ENCODE peak calls at places on chromosomes 13 and 19, in eight cellular contexts. Y is HFFc6, B is A673, D is NB4, Q is dorsolateral prefrontal cortex, A is tibial nerve, T is BJ, E is fibroblast of mammary gland. X is an unnamed sample.

GRCh38 chr19:6754653-6755463 is 12.4 kb downstream of the SH2D3A start:
- DNase-seq in B (no peak), Q (no peak), E (no peak), Y (no peak), T (no peak), D (no peak), A (no peak), X (no peak)

GRCh38 chr19:33690461-33691427 is 69.0 kb downstream of the CHST8 start:
- DNase-seq in E (no peak), D (no peak), A (no peak), Y (no peak), T (no peak), B (no peak), Q (no peak), X (no peak)

GRCh38 chr19:7257148-7258041 is 36.8 kb downstream of the INSR start:
- DNase-seq in Y (peak), Q (no peak), T (no peak), E (peak), A (no peak), B (peak), D (no peak), X (peak)

GRCh38 chr13:96214804-96215445 is 125.0 kb downstream of the HS6ST3 start:
- DNase-seq in E (no peak), B (no peak), A (no peak), T (no peak), D (peak), Q (no peak), Y (no peak), X (no peak)

GRCh38 chr13:77548095-77548494 is 12.6 kb downstream of the SCEL start:
- DNase-seq in Q (no peak), B (no peak), E (no peak), A (no peak), D (no peak), Y (no peak), T (no peak), X (no peak)

GRCh38 chr19:5693195-5694166 is 3.4 kb downstream of the RPL36 start:
- DNase-seq in T (no peak), A (no peak), E (no peak), Y (no peak), B (no peak), D (peak), Q (no peak), X (no peak)

GRCh38 chr13:88162076-88162702 is 491.0 kb downstream of the SLITRK5 start:
- DNase-seq in D (no peak), E (no peak), B (peak), A (no peak), Y (no peak), Q (no peak), T (no peak), X (no peak)

GRCh38 chr13:95749545-95749944 is 72.6 kb downstream of the DNAJC3 start:
- DNase-seq in E (no peak), B (no peak), A (no peak), Q (no peak), T (no peak), D (no peak), Y (no peak), X (no peak)

GRCh38 chr13:70585109-70585508 is 476.9 kb upstream of the KLHL1 start:
- DNase-seq in D (no peak), E (no peak), T (no peak), B (no peak), Y (no peak), Q (no peak), A (no peak), X (no peak)

GRCh38 chr13:30132623-30133553 is 174.5 kb downstream of the KATNAL1 start:
- DNase-seq in A (peak), B (peak), Q (peak), Y (peak), D (peak), T (no peak), E (peak), X (peak)

GRCh38 chr19:45947926-45948325 is 25.7 kb downstream of the NOVA2 start:
- DNase-seq in Q (no peak), A (no peak), D (no peak), Y (peak), E (peak), B (no peak), T (no peak), X (no peak)

GRCh38 chr19:47848871-47849473 is 10.1 kb upstream of the TPRX2 start:
- DNase-seq in T (no peak), Y (no peak), E (peak), A (no peak), Q (no peak), B (peak), D (peak), X (no peak)

GRCh38 chr13:113152894-113153809 is 5.3 kb upstream of the PROZ start:
- DNase-seq in E (peak), Y (no peak), T (no peak), D (peak), B (no peak), A (peak), Q (peak), X (peak)

GRCh38 chr19:30871979-30872378 is 477.3 kb downstream of the TSHZ3 start:
- DNase-seq in Q (no peak), D (no peak), E (no peak), T (no peak), A (no peak), Y (no peak), B (no peak), X (no peak)

GRCh38 chr19:33496016-33496415 is 25.6 kb downstream of the PEPD start:
- DNase-seq in Y (no peak), T (no peak), A (no peak), Q (peak), D (no peak), B (no peak), E (no peak), X (no peak)

GRCh38 chr13:30332516-30333165 is 25.3 kb upstream of the KATNAL1 start:
- DNase-seq in B (no peak), Q (no peak), T (no peak), Y (no peak), A (no peak), E (no peak), D (no peak), X (no peak)

GRCh38 chr19:14159059-14159458 is 22.7 kb upstream of the ASF1B start:
- DNase-seq in T (no peak), D (no peak), Q (no peak), A (no peak), E (no peak), B (no peak), Y (no peak), X (no peak)

GRCh38 chr13:74529968-74530367 is 395.8 kb upstream of the KLF12 start:
- DNase-seq in Y (no peak), T (no peak), D (no peak), E (no peak), Q (no peak), B (no peak), A (no peak), X (no peak)

GRCh38 chr19:2305424-2305823 is 2.5 kb downstream of the LINGO3 start:
- DNase-seq in D (no peak), Q (no peak), E (no peak), Y (no peak), A (no peak), T (no peak), B (no peak), X (no peak)

GRCh38 chr19:29622191-29623070 is 16.3 kb downstream of the POP4 start:
- DNase-seq in Q (no peak), A (no peak), Y (no peak), T (no peak), B (no peak), E (no peak), D (no peak), X (no peak)

GRCh38 chr19:16041571-16042386 is 34.5 kb upstream of the TPM4 start:
- DNase-seq in E (peak), T (no peak), A (peak), Q (peak), D (peak), Y (peak), B (peak), X (peak)

GRCh38 chr13:37486171-37486661 is 112.4 kb downstream of the POSTN start:
- DNase-seq in D (no peak), T (no peak), Q (no peak), B (no peak), Y (no peak), A (no peak), E (peak), X (no peak)

GRCh38 chr13:73220966-73221720 is 162.3 kb downstream of the KLF5 start:
- DNase-seq in Q (no peak), D (peak), A (no peak), E (no peak), Y (peak), B (no peak), T (no peak), X (no peak)

GRCh38 chr19:3387645-3388589 is 21.5 kb downstream of the NFIC start:
- DNase-seq in Q (peak), A (peak), B (peak), D (no peak), T (no peak), E (peak), Y (no peak), X (no peak)

GRCh38 chr19:43552616-43553015 is 19.6 kb downstream of the ZNF575 start:
- DNase-seq in D (no peak), Q (no peak), T (no peak), B (no peak), E (no peak), Y (no peak), A (no peak), X (no peak)

DNA sequence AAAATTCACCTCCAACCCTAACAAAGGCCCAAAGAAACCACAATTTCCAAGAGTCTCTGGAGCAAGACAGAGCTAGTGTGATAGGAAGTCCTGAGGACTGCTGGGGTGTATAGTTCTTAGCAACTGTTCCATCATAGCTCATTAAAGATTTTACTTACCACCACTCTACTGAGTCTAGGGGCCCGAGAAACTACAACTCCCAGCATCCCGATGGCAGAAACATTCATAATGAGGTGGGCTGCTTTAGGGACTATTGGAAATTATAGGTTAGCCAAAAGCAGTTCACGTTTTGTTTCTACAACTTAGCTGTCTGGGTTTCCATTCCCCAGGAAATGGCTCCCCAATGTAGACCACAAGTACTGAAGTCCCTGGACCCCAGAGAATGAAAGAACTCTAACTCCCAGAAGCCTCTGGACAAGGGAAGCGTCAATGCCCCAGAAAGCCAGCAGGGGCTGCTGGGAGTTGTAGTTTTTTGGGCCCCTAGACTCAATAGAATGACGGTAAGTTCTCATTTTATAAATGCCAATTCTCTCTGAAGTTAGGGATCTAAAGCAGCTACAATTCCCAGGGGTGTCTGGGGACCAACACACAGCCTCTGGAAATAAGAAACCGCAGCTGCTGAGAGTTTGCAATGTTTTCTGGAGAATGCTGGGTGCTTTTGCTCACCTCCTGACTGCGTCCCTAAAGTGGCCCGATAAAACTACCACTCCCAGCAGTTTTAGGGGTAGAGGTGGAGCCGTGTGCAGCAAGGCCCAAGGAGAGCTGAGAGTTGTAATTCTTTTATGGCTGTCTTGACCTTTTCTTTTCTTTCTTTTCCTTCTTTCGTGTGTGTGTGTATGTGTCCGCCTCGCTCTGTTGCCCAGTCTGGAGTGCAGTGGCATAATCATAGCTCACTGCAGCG is 11.1 kb downstream of the FTL start:
- DNase-seq in E (peak), B (peak), A (no peak), Q (no peak), T (no peak), D (peak), Y (no peak), X (no peak)
- TF ChIP-seq CTCF in E (no peak), B (no peak), A (no peak), Q (no peak), T (peak), D (no peak), Y (peak), X (no peak)

GRCh38 chr19:35153701-35154534 is 617 bp upstream of the FXYD5 start:
- DNase-seq in Q (no peak), Y (no peak), B (peak), T (no peak), E (no peak), D (peak), A (no peak), X (peak)
- TF ChIP-seq CTCF in Q (no peak), Y (peak), B (peak), T (peak), E (peak), D (peak), A (peak), X (peak)

GRCh38 chr13:41942462-41943094 is 18.3 kb downstream of the VWA8 start:
- DNase-seq in A (no peak), T (no peak), B (peak), Y (peak), Q (no peak), D (peak), E (peak), X (no peak)
- TF ChIP-seq CTCF in A (no peak), T (peak), B (peak), Y (peak), Q (no peak), D (peak), E (peak), X (peak)

GRCh38 chr13:99281811-99282263 is 23.7 kb upstream of the GPR18 start:
- DNase-seq in B (no peak), A (peak), T (no peak), D (peak), Q (no peak), Y (no peak), E (peak), X (no peak)

GRCh38 chr13:99278199-99278598 is 20.0 kb upstream of the GPR18 start:
- DNase-seq in B (no peak), T (no peak), Y (no peak), Q (no peak), D (peak), E (no peak), A (no peak), X (no peak)

GRCh38 chr13:99278843-99279242 is 20.7 kb upstream of the GPR18 start:
- DNase-seq in Y (no peak), T (no peak), B (no peak), Q (no peak), D (no peak), E (no peak), A (no peak), X (no peak)

GRCh38 chr13:99282264-99283231 is 24.4 kb upstream of the GPR18 start:
- DNase-seq in Q (no peak), E (peak), B (no peak), T (no peak), D (no peak), Y (no peak), A (no peak), X (no peak)

DNA sequence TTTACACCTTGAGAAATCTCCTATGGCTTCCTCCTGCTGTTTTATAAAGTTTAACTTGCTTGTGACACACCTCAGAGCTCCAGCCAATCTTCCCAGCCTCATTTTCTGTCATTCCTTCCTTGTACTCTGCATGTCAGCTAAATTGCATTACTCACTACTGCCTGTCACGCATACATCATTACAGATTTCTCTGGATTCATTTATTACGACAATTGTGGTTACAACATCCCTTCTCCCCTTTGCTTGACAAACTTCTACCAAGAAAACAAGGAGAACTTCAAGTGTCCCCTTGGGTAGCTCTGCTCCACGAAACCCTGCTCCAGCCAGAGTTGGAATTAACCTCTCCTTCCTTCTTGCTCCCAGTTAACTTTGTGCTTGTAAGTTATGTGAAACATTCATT is 22.0 kb upstream of the GPR18 start:
- DNase-seq in T (no peak), B (peak), Q (no peak), D (peak), E (peak), A (no peak), Y (no peak), X (no peak)
- TF ChIP-seq CTCF in T (no peak), B (no peak), Q (no peak), D (no peak), E (no peak), A (no peak), Y (no peak), X (no peak)

GRCh38 chr13:39783051-39783450 is 127.6 kb downstream of the COG6 start:
- DNase-seq in Q (no peak), E (peak), T (no peak), D (no peak), Y (no peak), B (no peak), A (no peak), X (no peak)
- TF ChIP-seq CTCF in Q (no peak), E (peak), T (no peak), D (no peak), Y (peak), B (no peak), A (no peak), X (no peak)

GRCh38 chr13:43763143-43763759 is 23.5 kb downstream of the ENOX1 start:
- DNase-seq in B (peak), E (no peak), A (no peak), T (no peak), Y (no peak), D (no peak), Q (no peak), X (no peak)

GRCh38 chr13:43755844-43756243 is 30.9 kb downstream of the ENOX1 start:
- DNase-seq in A (no peak), E (no peak), B (no peak), D (no peak), Y (no peak), Q (no peak), T (no peak), X (no peak)

GRCh38 chr13:43760257-43760656 is 26.5 kb downstream of the ENOX1 start:
- DNase-seq in T (no peak), D (no peak), Q (no peak), A (no peak), Y (no peak), B (no peak), E (no peak), X (no peak)

GRCh38 chr13:43757266-43757665 is 29.5 kb downstream of the ENOX1 start:
- DNase-seq in Y (no peak), T (no peak), A (no peak), D (no peak), Q (no peak), B (no peak), E (peak), X (no peak)

DNA sequence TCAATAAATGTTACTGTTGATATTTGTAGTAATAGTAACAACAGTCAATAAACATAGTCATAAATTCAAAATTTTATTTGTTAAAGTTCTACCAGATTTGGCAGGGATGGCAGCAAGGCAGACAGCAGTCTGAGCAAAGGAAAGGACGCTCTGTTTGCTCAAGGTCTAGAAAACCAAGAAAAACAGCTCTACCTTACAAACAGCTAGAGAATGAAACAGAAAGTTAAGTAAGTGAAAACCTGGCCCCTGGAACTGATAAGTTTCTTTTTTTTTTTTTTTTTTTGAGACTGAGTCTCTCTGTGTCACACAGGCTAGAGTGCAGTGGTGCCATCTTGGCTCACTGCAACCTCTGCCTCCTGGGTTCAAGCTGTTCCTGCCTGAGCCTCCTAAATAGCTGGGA is 27.9 kb downstream of the ENOX1 start:
- DNase-seq in E (no peak), D (no peak), Y (no peak), T (no peak), Q (no peak), A (no peak), B (no peak), X (no peak)
- TF ChIP-seq CTCF in E (no peak), D (no peak), Y (no peak), T (no peak), Q (no peak), A (no peak), B (no peak), X (no peak)

GRCh38 chr13:98761126-98761978 is 8.9 kb upstream of the SLC15A1 start:
- DNase-seq in D (peak), B (no peak), Q (no peak), T (no peak), Y (peak), E (peak), A (no peak), X (no peak)
- TF ChIP-seq CTCF in D (no peak), B (no peak), Q (no peak), T (no peak), Y (no peak), E (no peak), A (no peak), X (no peak)

GRCh38 chr13:24678151-24678550 is 2.1 kb upstream of the ATP12A start:
- DNase-seq in T (no peak), A (no peak), B (no peak), Q (no peak), Y (no peak), E (no peak), D (peak), X (no peak)
- TF ChIP-seq CTCF in T (no peak), A (no peak), B (no peak), Q (no peak), Y (no peak), E (no peak), D (no peak), X (no peak)

GRCh38 chr13:44347301-44347700 is 26.3 kb upstream of the SERP2 start:
- DNase-seq in Y (no peak), E (no peak), B (no peak), D (no peak), Q (no peak), A (no peak), T (no peak), X (no peak)
- TF ChIP-seq CTCF in Y (no peak), E (no peak), B (no peak), D (no peak), Q (no peak), A (no peak), T (no peak), X (no peak)

GRCh38 chr13:92355213-92355612 is 871.4 kb upstream of the GPC6 start:
- DNase-seq in B (peak), A (peak), Q (no peak), T (no peak), D (peak), E (peak), Y (no peak), X (no peak)
- TF ChIP-seq CTCF in B (peak), A (no peak), Q (no peak), T (no peak), D (peak), E (peak), Y (no peak), X (peak)